ENCODE peak calls at places on chromosomes 11 and 22, in ten cellular contexts. W, P, S, Y, X, M, H, R, F and O are unnamed samples.

GRCh38 chr11:96486890-96487633 is 97.2 kb downstream of the JRKL start:
- DNase-seq in W (no peak), P (no peak), S (no peak), Y (no peak), X (no peak), M (no peak), H (peak), R (no peak), F (no peak), O (no peak)

GRCh38 chr11:2477254-2477653 is 32.4 kb downstream of the KCNQ1 start:
- DNase-seq in W (no peak), P (no peak), S (no peak), Y (no peak), X (no peak), M (no peak), H (no peak), R (no peak), F (no peak), O (no peak)

GRCh38 chr11:59562292-59562691 is 51.0 kb downstream of the OR4D9 start:
- DNase-seq in W (no peak), P (no peak), S (no peak), Y (no peak), X (no peak), M (no peak), H (peak), R (no peak), F (no peak), O (peak)

GRCh38 chr11:110921742-110922200 is 209.5 kb upstream of the ARHGAP20 start:
- DNase-seq in W (peak), P (no peak), S (no peak), Y (no peak), X (no peak), M (peak), H (peak), R (peak), F (no peak), O (no peak)

GRCh38 chr22:42375982-42376381 is 56.2 kb downstream of the NFAM1 start:
- DNase-seq in W (no peak), P (no peak), S (no peak), Y (no peak), X (no peak), M (no peak), H (no peak), R (no peak), F (no peak), O (no peak)

GRCh38 chr22:30453731-30454510 is 17.9 kb downstream of the SEC14L3 start:
- DNase-seq in W (no peak), P (no peak), S (no peak), Y (no peak), X (no peak), M (no peak), H (no peak), R (no peak), F (no peak), O (no peak)

GRCh38 chr11:45021692-45022130 is 71.0 kb upstream of the TP53I11 start:
- DNase-seq in W (no peak), P (no peak), S (no peak), Y (no peak), X (no peak), M (peak), H (no peak), R (peak), F (no peak), O (peak)

GRCh38 chr22:36405671-36406070 is 17.9 kb upstream of the MYH9 start:
- DNase-seq in W (no peak), P (no peak), S (no peak), Y (peak), X (peak), M (no peak), H (peak), R (no peak), F (peak), O (peak)

GRCh38 chr11:74443071-74443864 is 24.1 kb downstream of the KCNE3 start:
- DNase-seq in W (no peak), P (no peak), S (no peak), Y (no peak), X (no peak), M (no peak), H (peak), R (peak), F (no peak), O (no peak)

GRCh38 chr22:27133951-27134664 is 476.7 kb downstream of the MIAT start:
- DNase-seq in W (no peak), P (no peak), S (no peak), Y (no peak), X (no peak), M (peak), H (peak), R (no peak), F (no peak), O (no peak)

GRCh38 chr11:118916842-118917388 is 8.8 kb downstream of the BCL9L start:
- DNase-seq in W (no peak), P (no peak), S (no peak), Y (no peak), X (no peak), M (no peak), H (no peak), R (no peak), F (no peak), O (peak)

GRCh38 chr11:2207773-2208621 is 36.4 kb upstream of the TH start:
- DNase-seq in W (peak), P (no peak), S (no peak), Y (no peak), X (no peak), M (no peak), H (no peak), R (no peak), F (no peak), O (peak)

GRCh38 chr11:45182902-45183301 is 36.5 kb downstream of the PRDM11 start:
- DNase-seq in W (no peak), P (no peak), S (no peak), Y (no peak), X (no peak), M (no peak), H (peak), R (no peak), F (no peak), O (no peak)

GRCh38 chr11:125401746-125402145 is 94.3 kb downstream of the FEZ1 start:
- DNase-seq in W (no peak), P (no peak), S (no peak), Y (no peak), X (no peak), M (peak), H (no peak), R (no peak), F (no peak), O (no peak)

GRCh38 chr11:111912535-111912934 is at the start of gene HSPB2:
- DNase-seq in W (no peak), P (no peak), S (no peak), Y (no peak), X (no peak), M (no peak), H (no peak), R (no peak), F (no peak), O (no peak)

GRCh38 chr22:17171313-17172171 is 12.5 kb upstream of the HDHD5 start:
- DNase-seq in W (peak), P (peak), S (peak), Y (peak), X (peak), M (peak), H (peak), R (peak), F (peak), O (peak)

GRCh38 chr22:24433868-24434471 is 6.6 kb downstream of the ADORA2A start:
- DNase-seq in W (no peak), P (no peak), S (no peak), Y (no peak), X (no peak), M (no peak), H (peak), R (no peak), F (no peak), O (no peak)

GRCh38 chr11:36131719-36132349 is 157.4 kb downstream of the COMMD9 start:
- DNase-seq in W (peak), P (no peak), S (no peak), Y (no peak), X (no peak), M (peak), H (peak), R (peak), F (no peak), O (no peak)

GRCh38 chr22:45212306-45212709 is 28.4 kb downstream of the KIAA0930 start:
- DNase-seq in W (no peak), P (no peak), S (no peak), Y (no peak), X (no peak), M (peak), H (peak), R (peak), F (no peak), O (no peak)

GRCh38 chr11:69002101-69002742 is 10.8 kb downstream of the MRGPRF start:
- DNase-seq in W (peak), P (no peak), S (no peak), Y (no peak), X (no peak), M (no peak), H (no peak), R (no peak), F (no peak), O (no peak)

GRCh38 chr22:46799626-46800025 is 37.2 kb downstream of the TBC1D22A start:
- DNase-seq in W (no peak), P (no peak), S (no peak), Y (no peak), X (no peak), M (no peak), H (no peak), R (no peak), F (no peak), O (no peak)

GRCh38 chr11:10622957-10623787 is 54.7 kb upstream of the LYVE1 start:
- DNase-seq in W (no peak), P (no peak), S (no peak), Y (no peak), X (no peak), M (no peak), H (no peak), R (peak), F (no peak), O (peak)

GRCh38 chr22:25013634-25014033 is 61.1 kb downstream of the KIAA1671 start:
- DNase-seq in W (no peak), P (no peak), S (no peak), Y (no peak), X (no peak), M (no peak), H (peak), R (no peak), F (no peak), O (no peak)

GRCh38 chr11:121141051-121141450 is 40.0 kb downstream of the TECTA start:
- DNase-seq in W (no peak), P (no peak), S (no peak), Y (no peak), X (no peak), M (no peak), H (peak), R (no peak), F (no peak), O (no peak)

GRCh38 chr11:73325036-73325981 is 17.2 kb downstream of the ARHGEF17 start:
- DNase-seq in W (no peak), P (no peak), S (no peak), Y (no peak), X (no peak), M (no peak), H (no peak), R (no peak), F (no peak), O (no peak)

GRCh38 chr11:117394221-117394925 is 66.7 kb downstream of the CEP164 start:
- DNase-seq in W (no peak), P (no peak), S (no peak), Y (no peak), X (no peak), M (no peak), H (no peak), R (no peak), F (no peak), O (no peak)

GRCh38 chr22:49688516-49689254 is 139.0 kb downstream of the BRD1 start:
- DNase-seq in W (no peak), P (no peak), S (no peak), Y (no peak), X (no peak), M (no peak), H (no peak), R (no peak), F (no peak), O (no peak)

GRCh38 chr11:46682773-46683752 is 17.4 kb downstream of the ARHGAP1 start:
- DNase-seq in W (no peak), P (no peak), S (no peak), Y (no peak), X (no peak), M (no peak), H (peak), R (no peak), F (no peak), O (no peak)

GRCh38 chr11:29306527-29306926 is 710.3 kb downstream of the KCNA4 start:
- DNase-seq in W (no peak), P (no peak), S (no peak), Y (no peak), X (no peak), M (no peak), H (peak), R (no peak), F (no peak), O (no peak)

GRCh38 chr11:3929232-3929631 is 73.8 kb downstream of the STIM1 start:
- DNase-seq in W (no peak), P (no peak), S (no peak), Y (no peak), X (no peak), M (no peak), H (no peak), R (no peak), F (no peak), O (no peak)

GRCh38 chr11:109604506-109604905 is 182.5 kb downstream of the C11orf87 start:
- DNase-seq in W (no peak), P (no peak), S (no peak), Y (no peak), X (no peak), M (peak), H (peak), R (no peak), F (no peak), O (no peak)

GRCh38 chr11:830295-831131 is 2.2 kb upstream of the CD151 start:
- DNase-seq in W (peak), P (no peak), S (peak), Y (peak), X (peak), M (no peak), H (peak), R (no peak), F (peak), O (peak)

GRCh38 chr22:21592422-21592821 is 24.9 kb downstream of the UBE2L3 start:
- DNase-seq in W (no peak), P (no peak), S (no peak), Y (no peak), X (no peak), M (no peak), H (no peak), R (no peak), F (no peak), O (no peak)

GRCh38 chr11:70482529-70482917 is 84.2 kb downstream of the CTTN start:
- DNase-seq in W (no peak), P (no peak), S (no peak), Y (no peak), X (no peak), M (no peak), H (no peak), R (no peak), F (no peak), O (no peak)